ENCODE peak calls at places on chromosomes 4 and X, in six cellular contexts. C is K562, I is sigmoid colon, Q is tibial nerve, Z is upper lobe of left lung, E is ovary. Y is an unnamed sample.

GRCh38 chr4:7415927-7416686 is 18.6 kb downstream of the PSAPL1 start:
- DNase-seq in I (peak; percentile 37), C (no peak), Z (no peak), E (no peak), Q (no peak), Y (peak; percentile 20)

GRCh38 chrX:40272141-40272540 is 174.4 kb upstream of the BCOR start:
- DNase-seq in C (no peak), Z (no peak), E (peak; percentile 47), Q (no peak), I (no peak), Y (no peak)

GRCh38 chr4:110352670-110353442 is 123.1 kb upstream of the ENPEP start:
- DNase-seq in I (no peak), C (no peak), Z (no peak), E (no peak), Q (no peak), Y (no peak)

GRCh38 chr4:55029838-55030503 is 95.4 kb downstream of the KDR start:
- DNase-seq in C (no peak), E (no peak), I (no peak), Z (no peak), Q (no peak), Y (no peak)

GRCh38 chrX:912677-913076 is 282.1 kb downstream of the SHOX start:
- DNase-seq in C (no peak), I (no peak), Q (no peak), Z (no peak), E (no peak), Y (no peak)

GRCh38 chr4:80192252-80192866 is 4.9 kb upstream of the PRDM8 start:
- DNase-seq in I (no peak), C (no peak), E (no peak), Z (no peak), Q (no peak), Y (no peak)

GRCh38 chr4:71026086-71026485 is 32.6 kb downstream of the DCK start:
- DNase-seq in E (no peak), Q (no peak), I (no peak), C (peak; percentile 43), Z (no peak), Y (no peak)

GRCh38 chrX:136457303-136457917 is 30.3 kb upstream of the BRS3 start:
- DNase-seq in E (no peak), Z (no peak), Q (peak; percentile 26), C (no peak), I (no peak), Y (no peak)

GRCh38 chr4:78510108-78510507 is 41.5 kb upstream of the ANXA3 start:
- DNase-seq in E (no peak), Q (no peak), C (no peak), I (no peak), Z (no peak), Y (no peak)

GRCh38 chrX:16869393-16870094 is 618 bp downstream of the RBBP7 start:
- DNase-seq in Z (peak; percentile 93), C (peak; percentile 61), E (no peak), Q (no peak), I (peak; percentile 67), Y (peak; percentile 30)

GRCh38 chr4:148376151-148376550 is 66.1 kb downstream of the NR3C2 start:
- DNase-seq in Q (peak; percentile 24), I (peak; percentile 75), C (no peak), Z (no peak), E (peak; percentile 45), Y (peak; percentile 80)

GRCh38 chrX:131577999-131578734 is 34.3 kb downstream of the OR13H1 start:
- DNase-seq in Z (no peak), C (no peak), E (no peak), I (no peak), Q (no peak), Y (no peak)

GRCh38 chr4:157012296-157012695 is 40.7 kb upstream of the PDGFC start:
- DNase-seq in Z (no peak), I (no peak), E (no peak), C (no peak), Q (no peak), Y (no peak)

DNA sequence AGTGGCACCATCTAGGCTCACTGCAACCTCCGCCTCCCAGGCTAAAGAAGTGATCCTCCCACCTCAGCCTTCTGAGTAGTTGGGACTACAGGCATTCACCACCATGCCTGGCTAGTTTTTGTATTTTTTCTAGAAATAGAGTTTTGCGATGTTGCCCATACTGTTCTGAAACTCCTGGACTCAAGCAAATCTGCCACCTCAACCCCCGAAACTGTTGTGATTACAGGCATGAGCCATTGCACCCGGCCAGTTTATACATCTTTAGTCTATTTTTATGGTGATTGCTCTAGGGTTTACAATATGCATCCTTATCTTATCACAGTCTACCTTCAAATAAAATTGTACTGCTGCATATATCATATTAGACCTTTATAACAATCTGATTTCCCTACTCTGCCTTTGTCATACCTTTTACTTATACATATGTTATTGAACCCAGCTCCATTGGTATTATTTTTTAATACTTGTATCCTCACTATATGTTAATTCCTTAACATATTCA is 56.9 kb downstream of the SOWAHB start:
- DNase-seq in C (no peak), I (no peak), Q (no peak), Z (no peak), E (no peak), Y (no peak)
- TF ChIP-seq EP300 in C (no peak), I (no peak), Q (no peak), Z (no peak), E (no peak), Y (no peak)

GRCh38 chr4:73066928-73067327 is 2.6 kb downstream of the COX18 start:
- DNase-seq in E (no peak), I (no peak), Q (no peak), Z (no peak), C (no peak), Y (no peak)

GRCh38 chr4:73068496-73069337 is 799 bp downstream of the COX18 start:
- DNase-seq in E (peak; percentile 30), I (no peak), C (no peak), Q (no peak), Z (no peak), Y (no peak)

GRCh38 chr4:73070072-73070385 is 513 bp upstream of the COX18 start:
- DNase-seq in I (no peak), Q (no peak), C (no peak), E (no peak), Z (no peak), Y (no peak)

GRCh38 chr4:73067971-73068394 is 1.5 kb downstream of the COX18 start:
- DNase-seq in Z (no peak), Q (no peak), I (no peak), E (no peak), C (no peak), Y (no peak)

GRCh38 chr4:73069338-73070071 is at the start of gene COX18:
- DNase-seq in E (peak; percentile 98), I (peak; percentile 99), C (peak; percentile 94), Q (peak; percentile 96), Z (peak; percentile 98), Y (peak; percentile 99)
- TF ChIP-seq POLR2A in E (peak; percentile 83), I (peak; percentile 62), C (peak; percentile 94), Q (peak; percentile 85), Z (peak; percentile 96), Y (no peak)

GRCh38 chr4:114038762-114039392 is 59.4 kb upstream of the ARSJ start:
- DNase-seq in Z (no peak), I (no peak), C (no peak), Q (no peak), E (no peak), Y (no peak)
- TF ChIP-seq EP300 in Z (no peak), I (no peak), C (no peak), Q (no peak), E (no peak), Y (no peak)

GRCh38 chrX:12871181-12871580 is 4.3 kb downstream of the TLR7 start:
- DNase-seq in Z (no peak), I (no peak), Q (no peak), E (no peak), C (no peak), Y (no peak)
- TF ChIP-seq POLR2A in Z (no peak), I (no peak), Q (no peak), E (no peak), C (no peak), Y (no peak)

DNA sequence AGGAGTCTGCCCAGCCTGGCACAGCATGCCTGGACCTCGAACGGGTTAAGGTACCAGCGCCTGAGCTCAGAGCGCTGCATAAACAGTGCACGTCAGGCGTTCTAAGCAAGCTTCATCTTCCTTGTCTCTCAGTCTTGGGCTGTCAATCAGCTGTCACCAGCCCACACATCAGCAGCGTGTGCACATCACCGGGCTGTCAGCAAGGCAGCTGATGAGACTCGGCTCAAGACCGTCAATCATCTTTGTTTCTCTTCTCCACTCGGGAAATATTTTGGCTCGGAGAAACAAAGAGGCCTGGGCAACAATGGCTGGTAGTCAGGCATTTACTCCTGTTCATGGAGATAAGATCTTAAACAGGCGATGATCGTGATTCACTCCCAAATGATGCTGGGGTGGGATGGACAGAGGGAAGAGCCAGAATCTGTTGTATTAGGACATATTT is 141.3 kb downstream of the LDB2 start:
- DNase-seq in Z (no peak), Q (no peak), C (no peak), I (no peak), E (no peak), Y (no peak)
- TF ChIP-seq EP300 in Z (no peak), Q (no peak), C (no peak), I (no peak), E (no peak), Y (no peak)